ENCODE peak calls at places on chromosomes 1 and 21, in six cellular contexts. One of them, this sample, is unnamed.

GRCh38 chr1:25430666-25431494 is at the start of gene MACO1:
- DNase-seq in aorta: peak; percentile 97
- DNase-seq in tibial artery: peak; percentile 98
- DNase-seq in body of pancreas: peak; percentile 97
- DNase-seq in CD4-positive, alpha-beta memory T cell: peak; percentile 99
- DNase-seq in right lobe of liver: peak; percentile 97
- DNase-seq in this sample: peak; percentile 97

GRCh38 chr1:223712184-223712855 is at the start of gene CAPN2:
- DNase-seq in aorta: peak; percentile 89
- DNase-seq in tibial artery: peak; percentile 92
- DNase-seq in body of pancreas: peak; percentile 90
- DNase-seq in CD4-positive, alpha-beta memory T cell: peak; percentile 67
- DNase-seq in right lobe of liver: peak; percentile 90
- DNase-seq in this sample: peak; percentile 52

GRCh38 chr21:44955803-44956175 is 16.0 kb downstream of the SLX9 start:
- DNase-seq in aorta: peak; percentile 29
- DNase-seq in tibial artery: no peak
- DNase-seq in body of pancreas: no peak
- DNase-seq in CD4-positive, alpha-beta memory T cell: no peak
- DNase-seq in right lobe of liver: no peak
- DNase-seq in this sample: no peak

GRCh38 chr1:36136535-36136934 is 11.5 kb upstream of the COL8A2 start:
- DNase-seq in aorta: peak; percentile 84
- DNase-seq in tibial artery: peak; percentile 84
- DNase-seq in body of pancreas: no peak
- DNase-seq in CD4-positive, alpha-beta memory T cell: no peak
- DNase-seq in right lobe of liver: no peak
- DNase-seq in this sample: no peak

GRCh38 chr1:15620155-15620545 is 2.9 kb downstream of the DDI2 start:
- DNase-seq in aorta: no peak
- DNase-seq in tibial artery: no peak
- DNase-seq in body of pancreas: no peak
- DNase-seq in CD4-positive, alpha-beta memory T cell: peak; percentile 12
- DNase-seq in right lobe of liver: no peak
- DNase-seq in this sample: peak; percentile 60

GRCh38 chr1:22119626-22120468 is 23.1 kb downstream of the WNT4 start:
- DNase-seq in aorta: no peak
- DNase-seq in tibial artery: peak; percentile 42
- DNase-seq in body of pancreas: no peak
- DNase-seq in CD4-positive, alpha-beta memory T cell: no peak
- DNase-seq in right lobe of liver: no peak
- DNase-seq in this sample: no peak

GRCh38 chr1:85330711-85331290 is 54.4 kb upstream of the BCL10 start:
- DNase-seq in aorta: peak; percentile 66
- DNase-seq in tibial artery: no peak
- DNase-seq in body of pancreas: no peak
- DNase-seq in CD4-positive, alpha-beta memory T cell: no peak
- DNase-seq in right lobe of liver: no peak
- DNase-seq in this sample: no peak

GRCh38 chr1:8370928-8371327 is 53.0 kb downstream of the SLC45A1 start:
- DNase-seq in aorta: no peak
- DNase-seq in tibial artery: no peak
- DNase-seq in body of pancreas: peak; percentile 16
- DNase-seq in CD4-positive, alpha-beta memory T cell: no peak
- DNase-seq in right lobe of liver: no peak
- DNase-seq in this sample: no peak

GRCh38 chr1:180249725-180250498 is 19.8 kb downstream of the LHX4 start:
- DNase-seq in aorta: no peak
- DNase-seq in tibial artery: peak; percentile 20
- DNase-seq in body of pancreas: no peak
- DNase-seq in CD4-positive, alpha-beta memory T cell: no peak
- DNase-seq in right lobe of liver: no peak
- DNase-seq in this sample: no peak

GRCh38 chr21:34612056-34612455 is 2.9 kb downstream of the RCAN1 start:
- DNase-seq in aorta: no peak
- DNase-seq in tibial artery: no peak
- DNase-seq in body of pancreas: no peak
- DNase-seq in CD4-positive, alpha-beta memory T cell: no peak
- DNase-seq in right lobe of liver: no peak
- DNase-seq in this sample: no peak

GRCh38 chr1:214569357-214570004 is 18.1 kb upstream of the PTPN14 start:
- DNase-seq in aorta: no peak
- DNase-seq in tibial artery: no peak
- DNase-seq in body of pancreas: no peak
- DNase-seq in CD4-positive, alpha-beta memory T cell: no peak
- DNase-seq in right lobe of liver: no peak
- DNase-seq in this sample: no peak

GRCh38 chr1:36717431-36717830 is 234.7 kb upstream of the CSF3R start:
- DNase-seq in aorta: no peak
- DNase-seq in tibial artery: no peak
- DNase-seq in body of pancreas: no peak
- DNase-seq in CD4-positive, alpha-beta memory T cell: no peak
- DNase-seq in right lobe of liver: no peak
- DNase-seq in this sample: no peak

GRCh38 chr1:58709540-58709939 is 9.7 kb upstream of the MYSM1 start:
- DNase-seq in aorta: no peak
- DNase-seq in tibial artery: no peak
- DNase-seq in body of pancreas: no peak
- DNase-seq in CD4-positive, alpha-beta memory T cell: no peak
- DNase-seq in right lobe of liver: no peak
- DNase-seq in this sample: no peak

GRCh38 chr1:13901041-13901440 is 201.1 kb downstream of the PRDM2 start:
- DNase-seq in aorta: no peak
- DNase-seq in tibial artery: no peak
- DNase-seq in body of pancreas: no peak
- DNase-seq in CD4-positive, alpha-beta memory T cell: no peak
- DNase-seq in right lobe of liver: no peak
- DNase-seq in this sample: no peak

GRCh38 chr1:234405676-234406075 is 32.4 kb downstream of the COA6 start:
- DNase-seq in aorta: no peak
- DNase-seq in tibial artery: no peak
- DNase-seq in body of pancreas: no peak
- DNase-seq in CD4-positive, alpha-beta memory T cell: no peak
- DNase-seq in right lobe of liver: no peak
- DNase-seq in this sample: no peak

GRCh38 chr1:100051893-100052292 is 80.8 kb downstream of the SASS6 start:
- DNase-seq in aorta: no peak
- DNase-seq in tibial artery: no peak
- DNase-seq in body of pancreas: no peak
- DNase-seq in CD4-positive, alpha-beta memory T cell: no peak
- DNase-seq in right lobe of liver: no peak
- DNase-seq in this sample: no peak

GRCh38 chr1:223364685-223365382 is 858 bp upstream of the SUSD4 start:
- DNase-seq in aorta: no peak
- DNase-seq in tibial artery: no peak
- DNase-seq in body of pancreas: peak; percentile 24
- DNase-seq in CD4-positive, alpha-beta memory T cell: peak; percentile 7
- DNase-seq in right lobe of liver: no peak
- DNase-seq in this sample: peak; percentile 4

GRCh38 chr1:191709215-191709614 is 449.0 kb upstream of the RGS18 start:
- DNase-seq in aorta: no peak
- DNase-seq in tibial artery: no peak
- DNase-seq in body of pancreas: no peak
- DNase-seq in CD4-positive, alpha-beta memory T cell: no peak
- DNase-seq in right lobe of liver: no peak
- DNase-seq in this sample: no peak

GRCh38 chr1:125064481-125064880 is 3879.7 kb downstream of the SRGAP2C start:
- DNase-seq in aorta: no peak
- DNase-seq in tibial artery: peak; percentile 57
- DNase-seq in body of pancreas: no peak
- DNase-seq in CD4-positive, alpha-beta memory T cell: no peak
- DNase-seq in right lobe of liver: peak; percentile 9
- DNase-seq in this sample: no peak

GRCh38 chr21:28833181-28833580 is 159.5 kb downstream of the LTN1 start:
- DNase-seq in aorta: no peak
- DNase-seq in tibial artery: no peak
- DNase-seq in body of pancreas: no peak
- DNase-seq in CD4-positive, alpha-beta memory T cell: no peak
- DNase-seq in right lobe of liver: no peak
- DNase-seq in this sample: no peak

GRCh38 chr1:116290085-116290670 is 82.9 kb upstream of the ATP1A1 start:
- DNase-seq in aorta: no peak
- DNase-seq in tibial artery: no peak
- DNase-seq in body of pancreas: no peak
- DNase-seq in CD4-positive, alpha-beta memory T cell: no peak
- DNase-seq in right lobe of liver: no peak
- DNase-seq in this sample: no peak

GRCh38 chr1:162361349-162361748 is 15.3 kb downstream of the SPATA46 start:
- DNase-seq in aorta: no peak
- DNase-seq in tibial artery: no peak
- DNase-seq in body of pancreas: no peak
- DNase-seq in CD4-positive, alpha-beta memory T cell: no peak
- DNase-seq in right lobe of liver: no peak
- DNase-seq in this sample: no peak

GRCh38 chr1:224786533-224787249 is 142.8 kb upstream of the DNAH14 start:
- DNase-seq in aorta: no peak
- DNase-seq in tibial artery: no peak
- DNase-seq in body of pancreas: no peak
- DNase-seq in CD4-positive, alpha-beta memory T cell: no peak
- DNase-seq in right lobe of liver: no peak
- DNase-seq in this sample: no peak

GRCh38 chr1:169009666-169010065 is 96.8 kb upstream of the ATP1B1 start:
- DNase-seq in aorta: no peak
- DNase-seq in tibial artery: no peak
- DNase-seq in body of pancreas: no peak
- DNase-seq in CD4-positive, alpha-beta memory T cell: no peak
- DNase-seq in right lobe of liver: no peak
- DNase-seq in this sample: no peak

DNA sequence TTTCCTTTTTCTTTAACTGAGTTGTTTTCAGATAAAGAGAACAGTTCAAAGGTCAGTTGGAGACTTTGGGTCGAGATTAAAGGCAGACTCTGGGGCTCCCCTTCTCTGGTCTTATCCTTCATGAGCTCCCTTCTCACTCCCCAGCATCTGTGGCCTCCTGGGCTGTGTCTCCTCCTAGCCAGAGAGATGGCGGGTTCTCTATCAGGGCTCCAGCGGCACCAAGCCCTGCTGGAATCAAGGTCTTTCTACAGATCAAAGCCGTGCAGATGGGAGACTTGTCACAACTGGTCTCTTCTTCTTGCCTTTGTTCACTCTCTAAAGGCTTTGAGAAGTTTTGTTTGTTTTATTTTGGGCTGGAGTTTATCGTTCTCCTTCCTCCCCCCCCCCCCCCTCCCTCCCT is 373.7 kb upstream of the C1orf174 start:
- DNase-seq in aorta: no peak
- DNase-seq in tibial artery: no peak
- DNase-seq in body of pancreas: no peak
- DNase-seq in CD4-positive, alpha-beta memory T cell: no peak
- DNase-seq in right lobe of liver: no peak
- DNase-seq in this sample: no peak
- H3K4me3 ChIP-seq in aorta: no peak overlapping the region
- H3K4me3 ChIP-seq in tibial artery: no peak overlapping the region
- H3K4me3 ChIP-seq in body of pancreas: no peak overlapping the region
- H3K4me3 ChIP-seq in CD4-positive, alpha-beta memory T cell: no peak overlapping the region
- H3K4me3 ChIP-seq in right lobe of liver: no peak overlapping the region
- H3K4me3 ChIP-seq in this sample: no peak overlapping the region

DNA sequence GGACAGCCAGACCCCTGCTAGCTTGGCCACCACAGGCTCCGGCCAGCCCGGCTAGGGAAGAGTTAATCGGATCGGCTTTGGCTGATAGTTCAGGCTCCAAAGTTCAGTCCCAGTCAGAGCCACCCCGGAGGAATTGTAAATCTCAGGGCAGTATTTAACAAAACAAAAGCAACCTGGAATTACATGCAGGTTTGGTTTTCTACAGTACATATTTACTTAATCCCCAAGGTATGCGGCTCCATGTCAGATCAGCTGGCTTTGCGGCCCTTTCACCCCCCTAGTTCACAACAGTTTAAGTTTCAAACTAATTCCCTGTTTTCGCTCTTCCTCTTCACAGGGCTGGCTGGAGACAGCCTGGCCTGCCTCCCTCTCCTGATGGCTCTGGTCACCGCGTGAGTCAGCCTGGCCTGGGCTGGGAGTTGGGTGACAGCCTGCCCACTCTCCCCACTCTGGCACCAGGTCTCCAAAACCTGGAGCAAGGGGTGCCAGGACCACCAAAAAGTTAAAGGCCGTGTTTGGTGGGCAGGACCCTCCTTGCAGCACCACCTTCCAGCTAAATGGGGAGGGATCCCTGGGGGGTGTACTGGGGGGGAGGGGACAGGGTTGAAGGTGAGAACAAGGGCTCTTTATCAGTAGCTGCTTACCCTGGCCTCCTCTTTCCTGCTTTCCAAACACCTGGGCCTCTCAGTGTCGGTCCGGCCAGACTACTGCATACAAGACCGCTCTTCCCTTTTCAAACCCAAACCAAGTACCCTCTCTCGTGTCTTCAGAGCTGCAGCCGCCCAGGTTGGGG is 1.9 kb downstream of the DHRS3 start:
- DNase-seq in aorta: peak; percentile 88
- DNase-seq in tibial artery: peak; percentile 91
- DNase-seq in body of pancreas: peak; percentile 87
- DNase-seq in CD4-positive, alpha-beta memory T cell: no peak
- DNase-seq in right lobe of liver: peak; percentile 70
- DNase-seq in this sample: no peak
- H3K4me1 ChIP-seq in aorta: no peaks in the 10 kb centered on the region
- H3K4me1 ChIP-seq in tibial artery: peaks cover 5% of the 10 kb centered on the region
- H3K4me1 ChIP-seq in body of pancreas: peaks cover 65% of the 10 kb centered on the region
- H3K4me1 ChIP-seq in CD4-positive, alpha-beta memory T cell: peaks cover 54% of the 10 kb centered on the region
- H3K4me1 ChIP-seq in right lobe of liver: no peaks in the 10 kb centered on the region
- H3K4me1 ChIP-seq in this sample: peaks cover 55% of the 10 kb centered on the region

GRCh38 chr21:46098303-46099141 is 610 bp downstream of the COL6A2 start:
- DNase-seq in aorta: peak; percentile 54
- DNase-seq in tibial artery: peak; percentile 70
- DNase-seq in body of pancreas: no peak
- DNase-seq in CD4-positive, alpha-beta memory T cell: no peak
- DNase-seq in right lobe of liver: peak; percentile 27
- DNase-seq in this sample: no peak
- H3K27ac ChIP-seq in aorta: peak overlapping the region; percentile 92
- H3K27ac ChIP-seq in tibial artery: peak overlapping the region; percentile 95
- H3K27ac ChIP-seq in body of pancreas: peak overlapping the region; percentile 25
- H3K27ac ChIP-seq in CD4-positive, alpha-beta memory T cell: no peak overlapping the region
- H3K27ac ChIP-seq in right lobe of liver: peak overlapping the region; percentile 40
- H3K27ac ChIP-seq in this sample: no peak overlapping the region

GRCh38 chr1:244137261-244137660 is 86.2 kb downstream of the ZBTB18 start:
- DNase-seq in aorta: no peak
- DNase-seq in tibial artery: no peak
- DNase-seq in body of pancreas: no peak
- DNase-seq in CD4-positive, alpha-beta memory T cell: no peak
- DNase-seq in right lobe of liver: no peak
- DNase-seq in this sample: no peak
- H3K4me3 ChIP-seq in aorta: no peak overlapping the region
- H3K4me3 ChIP-seq in tibial artery: no peak overlapping the region
- H3K4me3 ChIP-seq in body of pancreas: no peak overlapping the region
- H3K4me3 ChIP-seq in CD4-positive, alpha-beta memory T cell: no peak overlapping the region
- H3K4me3 ChIP-seq in right lobe of liver: no peak overlapping the region
- H3K4me3 ChIP-seq in this sample: peak overlapping the region; percentile 62

GRCh38 chr21:43728467-43729390 is 9.8 kb downstream of the PDXK start:
- DNase-seq in aorta: peak; percentile 98
- DNase-seq in tibial artery: peak; percentile 99
- DNase-seq in body of pancreas: peak; percentile 88
- DNase-seq in CD4-positive, alpha-beta memory T cell: peak; percentile 72
- DNase-seq in right lobe of liver: peak; percentile 98
- DNase-seq in this sample: peak; percentile 59
- H3K4me1 ChIP-seq in aorta: no peaks in the 10 kb centered on the region
- H3K4me1 ChIP-seq in tibial artery: peaks cover 4% of the 10 kb centered on the region
- H3K4me1 ChIP-seq in body of pancreas: peaks cover 81% of the 10 kb centered on the region
- H3K4me1 ChIP-seq in CD4-positive, alpha-beta memory T cell: peaks cover 34% of the 10 kb centered on the region
- H3K4me1 ChIP-seq in right lobe of liver: peaks cover 2% of the 10 kb centered on the region
- H3K4me1 ChIP-seq in this sample: peaks cover 31% of the 10 kb centered on the region

GRCh38 chr1:39047374-39048229 is 21.5 kb downstream of the NDUFS5 start:
- DNase-seq in aorta: peak; percentile 61
- DNase-seq in tibial artery: peak; percentile 79
- DNase-seq in body of pancreas: peak; percentile 19
- DNase-seq in CD4-positive, alpha-beta memory T cell: no peak
- DNase-seq in right lobe of liver: no peak
- DNase-seq in this sample: no peak
- H3K27ac ChIP-seq in aorta: no peak overlapping the region
- H3K27ac ChIP-seq in tibial artery: peak overlapping the region; percentile 87
- H3K27ac ChIP-seq in body of pancreas: no peak overlapping the region
- H3K27ac ChIP-seq in CD4-positive, alpha-beta memory T cell: no peak overlapping the region
- H3K27ac ChIP-seq in right lobe of liver: no peak overlapping the region
- H3K27ac ChIP-seq in this sample: no peak overlapping the region

This sample was measured in CD4-positive, CD25-positive, alpha-beta regulatory T cell.